ENCODE peak calls at places on chromosomes 13 and 19, in ten cellular contexts. Y is activated CD4-positive, alpha-beta T cell treated with anti-CD3 and anti-CD28 coated beads, Interleukin-2, amount 10 ng/mL, durations not matched to agents 7 days and 5 days; B is sigmoid colon; H is ELF-1; O is astrocyte of the hippocampus; G is lung; J is Calu3; W is nucleus accumbens; K is HT1080; M is IMR-90. L is an unnamed sample.

GRCh38 chr19:3375221-3376088 is 9.1 kb downstream of the NFIC start:
- DNase-seq in B (peak; percentile 96), Y (no peak), G (peak; percentile 71), K (no peak), J (no peak), M (peak; percentile 70), H (no peak), O (peak; percentile 65), W (peak; percentile 67), L (no peak)

GRCh38 chr19:7492142-7493055 is 3.6 kb upstream of the PEX11G start:
- DNase-seq in B (no peak), M (no peak), O (no peak), Y (peak; percentile 48), G (peak; percentile 41), K (peak; percentile 58), H (no peak), W (no peak), J (no peak), L (no peak)

GRCh38 chr19:49450405-49450804 is 1.2 kb downstream of the PIH1D1 start:
- DNase-seq in W (no peak), J (no peak), B (no peak), M (no peak), G (no peak), K (no peak), H (no peak), Y (no peak), O (no peak), L (no peak)

GRCh38 chr13:37491661-37492060 is 106.9 kb downstream of the POSTN start:
- DNase-seq in Y (no peak), J (no peak), O (no peak), K (no peak), W (no peak), H (peak; percentile 15), M (no peak), B (no peak), G (no peak), L (no peak)

GRCh38 chr13:36997716-36998427 is 1.3 kb downstream of the ALG5 start:
- DNase-seq in K (no peak), G (no peak), Y (no peak), O (no peak), B (no peak), J (no peak), M (peak; percentile 23), H (no peak), W (no peak), L (no peak)

GRCh38 chr19:45739498-45740439 is 6.5 kb downstream of the MEIOSIN start:
- DNase-seq in M (no peak), W (no peak), H (no peak), G (no peak), K (peak; percentile 57), O (no peak), Y (no peak), B (no peak), J (no peak), L (no peak)

GRCh38 chr13:29104461-29104860 is 284.3 kb downstream of the MTUS2 start:
- DNase-seq in G (no peak), J (no peak), K (no peak), Y (no peak), O (no peak), H (no peak), W (no peak), B (no peak), M (no peak), L (no peak)

GRCh38 chr19:46416077-46416709 is 2.8 kb upstream of the CCDC8 start:
- DNase-seq in B (peak; percentile 91), M (peak; percentile 75), G (peak; percentile 78), Y (no peak), W (no peak), J (peak; percentile 82), K (no peak), O (peak; percentile 97), H (peak; percentile 95), L (peak; percentile 58)

GRCh38 chr19:11191273-11191755 is 6.0 kb downstream of the KANK2 start:
- DNase-seq in B (peak; percentile 91), M (peak; percentile 63), K (peak; percentile 43), W (no peak), H (peak; percentile 79), J (no peak), Y (no peak), O (no peak), G (peak; percentile 68), L (peak; percentile 40)

GRCh38 chr19:44607049-44607448 is 6.3 kb upstream of the IGSF23 start:
- DNase-seq in Y (no peak), G (no peak), H (no peak), W (no peak), O (no peak), M (peak; percentile 62), J (no peak), B (no peak), K (peak; percentile 94), L (no peak)

GRCh38 chr19:44723299-44723951 is 24.5 kb downstream of the CEACAM16 start:
- DNase-seq in O (no peak), J (no peak), W (no peak), M (no peak), B (no peak), K (no peak), G (no peak), Y (no peak), H (no peak), L (no peak)

GRCh38 chr19:1668339-1669123 is 16.1 kb upstream of the TCF3 start:
- DNase-seq in G (no peak), B (no peak), M (no peak), K (no peak), Y (no peak), W (no peak), O (peak; percentile 26), H (no peak), J (peak; percentile 26), L (no peak)

GRCh38 chr19:12836529-12836863 is 1.8 kb upstream of the MAST1 start:
- DNase-seq in W (no peak), K (no peak), Y (no peak), O (no peak), G (no peak), B (no peak), M (no peak), H (no peak), J (no peak), L (no peak)

GRCh38 chr13:46274094-46274698 is 62.5 kb downstream of the LRRC63 start:
- DNase-seq in B (no peak), H (no peak), O (no peak), K (no peak), J (no peak), W (no peak), G (no peak), M (no peak), Y (no peak), L (no peak)

GRCh38 chr13:77952737-77953136 is 34.1 kb upstream of the EDNRB start:
- DNase-seq in H (peak; percentile 59), Y (no peak), O (no peak), G (no peak), W (no peak), J (no peak), M (no peak), K (no peak), B (no peak), L (no peak)

GRCh38 chr19:21463449-21464105 is 41.8 kb upstream of the ZNF429 start:
- DNase-seq in B (no peak), K (no peak), H (peak; percentile 96), Y (peak; percentile 62), M (no peak), W (no peak), O (peak; percentile 88), J (no peak), G (peak; percentile 61), L (peak; percentile 90)

GRCh38 chr19:6376512-6377193 is 920 bp upstream of the PSPN start:
- DNase-seq in M (no peak), O (no peak), W (no peak), G (no peak), K (no peak), B (no peak), J (no peak), Y (no peak), H (no peak), L (no peak)

GRCh38 chr19:35228177-35228930 is at the start of gene FAM187B:
- DNase-seq in W (peak; percentile 15), H (no peak), Y (no peak), G (no peak), B (no peak), O (no peak), J (no peak), K (no peak), M (no peak), L (no peak)

GRCh38 chr13:113506025-113506685 is 15.6 kb upstream of the DCUN1D2 start:
- DNase-seq in B (no peak), G (no peak), H (no peak), W (no peak), K (no peak), Y (no peak), J (no peak), M (no peak), O (no peak), L (no peak)

GRCh38 chr13:79973533-79973963 is 367.4 kb downstream of the SPRY2 start:
- DNase-seq in G (no peak), B (no peak), W (no peak), K (peak; percentile 63), J (no peak), O (no peak), Y (no peak), M (no peak), H (peak; percentile 30), L (no peak)

GRCh38 chr13:24071423-24072075 is 89.0 kb upstream of the SPATA13 start:
- DNase-seq in K (no peak), B (no peak), G (no peak), O (no peak), Y (no peak), M (peak; percentile 48), J (no peak), H (no peak), W (no peak), L (no peak)

GRCh38 chr13:44498969-44499368 is 77.2 kb downstream of the TSC22D1 start:
- DNase-seq in J (no peak), O (peak; percentile 46), B (no peak), Y (no peak), H (no peak), K (no peak), M (no peak), G (no peak), W (no peak), L (no peak)

GRCh38 chr13:98521461-98521860 is 55.4 kb downstream of the STK24 start:
- DNase-seq in K (no peak), Y (no peak), M (no peak), H (no peak), O (no peak), G (no peak), J (no peak), W (no peak), B (no peak), L (no peak)

GRCh38 chr19:50248413-50248812 is 45.0 kb downstream of the MYH14 start:
- DNase-seq in M (no peak), H (no peak), J (no peak), K (no peak), W (no peak), G (no peak), O (no peak), Y (no peak), B (no peak), L (no peak)

GRCh38 chr13:25151626-25152025 is 20.5 kb downstream of the AMER2 start:
- DNase-seq in K (no peak), W (no peak), H (peak; percentile 83), B (no peak), Y (no peak), J (no peak), O (no peak), M (no peak), G (no peak), L (no peak)

GRCh38 chr13:48078251-48078656 is 16.6 kb downstream of the MED4 start:
- DNase-seq in B (no peak), O (peak; percentile 13), J (peak; percentile 14), K (peak; percentile 32), G (no peak), W (no peak), M (no peak), Y (peak; percentile 54), H (no peak), L (no peak)

GRCh38 chr13:40982772-40983171 is 36.3 kb downstream of the ELF1 start:
- DNase-seq in Y (peak; percentile 80), H (no peak), W (no peak), G (no peak), J (no peak), M (peak; percentile 52), O (peak; percentile 22), K (peak; percentile 15), B (no peak), L (no peak)

GRCh38 chr19:51341976-51342580 is at the start of gene VSIG10L:
- DNase-seq in O (no peak), H (peak; percentile 33), W (no peak), B (no peak), G (no peak), Y (no peak), K (no peak), M (no peak), J (peak; percentile 43), L (no peak)